ENCODE peak calls at places on chromosomes 7 and 10, in six cellular contexts. One of them, this sample, is unnamed.

GRCh38 chr7:25669954-25670841 is 441.9 kb upstream of the NPVF start:
- ATAC-seq in upper lobe of left lung: peak; percentile 82
- ATAC-seq in K562: no peak
- ATAC-seq in HepG2: no peak
- ATAC-seq in GM12878: no peak
- ATAC-seq in A549: no peak
- ATAC-seq in this sample: peak; percentile 89

GRCh38 chr10:60334991-60335390 is 54.7 kb downstream of the ANK3 start:
- ATAC-seq in A549: no peak
- ATAC-seq in GM12878: no peak
- ATAC-seq in upper lobe of left lung: no peak
- ATAC-seq in HepG2: no peak
- ATAC-seq in K562: no peak
- ATAC-seq in this sample: no peak

GRCh38 chr7:27520828-27521790 is 141.6 kb downstream of the HIBADH start:
- ATAC-seq in upper lobe of left lung: peak; percentile 46
- ATAC-seq in A549: no peak
- ATAC-seq in GM12878: no peak
- ATAC-seq in HepG2: no peak
- ATAC-seq in K562: no peak
- ATAC-seq in this sample: no peak

GRCh38 chr10:62080905-62081304 is 179.4 kb downstream of the ARID5B start:
- ATAC-seq in A549: no peak
- ATAC-seq in GM12878: no peak
- ATAC-seq in HepG2: no peak
- ATAC-seq in K562: no peak
- ATAC-seq in upper lobe of left lung: no peak
- ATAC-seq in this sample: no peak

GRCh38 chr7:45082031-45082830 is 6.5 kb downstream of the NACAD start:
- ATAC-seq in K562: no peak
- ATAC-seq in GM12878: no peak
- ATAC-seq in upper lobe of left lung: peak; percentile 32
- ATAC-seq in HepG2: no peak
- ATAC-seq in A549: peak; percentile 2
- ATAC-seq in this sample: peak; percentile 24

GRCh38 chr7:96527133-96527827 is 182.4 kb downstream of the SEM1 start:
- ATAC-seq in K562: no peak
- ATAC-seq in upper lobe of left lung: no peak
- ATAC-seq in HepG2: no peak
- ATAC-seq in A549: no peak
- ATAC-seq in GM12878: no peak
- ATAC-seq in this sample: no peak

GRCh38 chr7:73879977-73880681 is 19.2 kb downstream of the TMEM270 start:
- ATAC-seq in K562: peak; percentile 50
- ATAC-seq in A549: peak; percentile 17
- ATAC-seq in upper lobe of left lung: peak; percentile 50
- ATAC-seq in GM12878: no peak
- ATAC-seq in HepG2: peak; percentile 95
- ATAC-seq in this sample: peak; percentile 86

GRCh38 chr10:103793920-103794883 is 61.2 kb downstream of the SH3PXD2A start:
- ATAC-seq in upper lobe of left lung: peak; percentile 67
- ATAC-seq in A549: peak; percentile 91
- ATAC-seq in K562: no peak
- ATAC-seq in GM12878: no peak
- ATAC-seq in HepG2: peak; percentile 97
- ATAC-seq in this sample: peak; percentile 86

GRCh38 chr7:144508702-144509101 is 105.2 kb upstream of the NOBOX start:
- ATAC-seq in upper lobe of left lung: no peak
- ATAC-seq in A549: no peak
- ATAC-seq in HepG2: no peak
- ATAC-seq in K562: no peak
- ATAC-seq in GM12878: peak; percentile 97
- ATAC-seq in this sample: no peak

GRCh38 chr7:106625678-106626301 is 35.2 kb downstream of the CCDC71L start:
- ATAC-seq in A549: no peak
- ATAC-seq in upper lobe of left lung: no peak
- ATAC-seq in HepG2: no peak
- ATAC-seq in K562: peak; percentile 76
- ATAC-seq in GM12878: no peak
- ATAC-seq in this sample: peak; percentile 51

GRCh38 chr10:112565434-112566053 is 118.5 kb downstream of the VTI1A start:
- ATAC-seq in upper lobe of left lung: peak; percentile 73
- ATAC-seq in K562: peak; percentile 84
- ATAC-seq in GM12878: peak; percentile 64
- ATAC-seq in HepG2: peak; percentile 41
- ATAC-seq in A549: peak; percentile 71
- ATAC-seq in this sample: no peak

GRCh38 chr7:151647006-151647405 is 127.3 kb upstream of the RHEB start:
- ATAC-seq in HepG2: no peak
- ATAC-seq in upper lobe of left lung: no peak
- ATAC-seq in K562: no peak
- ATAC-seq in GM12878: no peak
- ATAC-seq in A549: no peak
- ATAC-seq in this sample: no peak

GRCh38 chr10:30028452-30029045 is 30.8 kb downstream of the JCAD start:
- ATAC-seq in A549: no peak
- ATAC-seq in K562: no peak
- ATAC-seq in GM12878: no peak
- ATAC-seq in HepG2: no peak
- ATAC-seq in upper lobe of left lung: no peak
- ATAC-seq in this sample: peak; percentile 10

DNA sequence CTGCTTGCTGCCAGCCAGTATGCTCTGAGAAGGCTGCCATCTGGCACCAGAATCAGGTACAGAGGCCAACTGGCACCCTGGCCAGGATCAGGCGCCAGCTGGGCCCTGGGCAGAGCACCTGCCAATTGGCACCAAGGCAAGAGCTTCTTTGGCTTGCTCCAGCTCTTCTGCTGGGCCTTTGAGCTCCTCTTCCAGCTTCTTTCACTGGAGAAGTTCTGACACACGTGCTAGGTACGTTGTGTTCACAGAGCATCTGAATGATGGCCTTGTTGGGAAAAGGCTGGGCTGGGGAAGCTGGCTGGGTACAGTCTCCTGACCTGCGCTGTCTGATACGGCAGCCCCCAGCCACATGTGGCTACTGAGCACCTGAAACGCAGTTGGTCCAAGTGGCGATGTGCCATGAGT is 31.7 kb upstream of the OPALIN start:
- ATAC-seq in GM12878: no peak
- ATAC-seq in upper lobe of left lung: no peak
- ATAC-seq in HepG2: no peak
- ATAC-seq in A549: no peak
- ATAC-seq in K562: no peak
- ATAC-seq in this sample: peak; percentile 89
- TF ChIP-seq EP300 in GM12878: no peak
- TF ChIP-seq EP300 in upper lobe of left lung: no peak
- TF ChIP-seq EP300 in HepG2: no peak
- TF ChIP-seq EP300 in A549: no peak
- TF ChIP-seq EP300 in K562: no peak
- TF ChIP-seq EP300 in this sample: no peak

GRCh38 chr10:49361178-49361554 is 34.7 kb downstream of the DRGX start:
- ATAC-seq in GM12878: no peak
- ATAC-seq in upper lobe of left lung: no peak
- ATAC-seq in A549: no peak
- ATAC-seq in HepG2: no peak
- ATAC-seq in K562: no peak
- ATAC-seq in this sample: no peak

GRCh38 chr10:49361735-49362568 is 33.9 kb downstream of the DRGX start:
- ATAC-seq in upper lobe of left lung: no peak
- ATAC-seq in GM12878: no peak
- ATAC-seq in HepG2: no peak
- ATAC-seq in A549: no peak
- ATAC-seq in K562: peak; percentile 54
- ATAC-seq in this sample: no peak

GRCh38 chr10:49357895-49358294 is 38.0 kb downstream of the DRGX start:
- ATAC-seq in GM12878: no peak
- ATAC-seq in upper lobe of left lung: no peak
- ATAC-seq in HepG2: no peak
- ATAC-seq in K562: no peak
- ATAC-seq in A549: no peak
- ATAC-seq in this sample: no peak

GRCh38 chr10:49360271-49361177 is 35.4 kb downstream of the DRGX start:
- ATAC-seq in upper lobe of left lung: peak; percentile 14
- ATAC-seq in GM12878: no peak
- ATAC-seq in K562: peak; percentile 9
- ATAC-seq in HepG2: peak; percentile 32
- ATAC-seq in A549: no peak
- ATAC-seq in this sample: peak; percentile 25

GRCh38 chr10:49359349-49360231 is 36.3 kb downstream of the DRGX start:
- ATAC-seq in GM12878: no peak
- ATAC-seq in A549: no peak
- ATAC-seq in HepG2: peak; percentile 26
- ATAC-seq in K562: peak; percentile 15
- ATAC-seq in upper lobe of left lung: no peak
- ATAC-seq in this sample: peak; percentile 13
- TF ChIP-seq EP300 in GM12878: no peak
- TF ChIP-seq EP300 in A549: no peak
- TF ChIP-seq EP300 in HepG2: no peak
- TF ChIP-seq EP300 in K562: no peak
- TF ChIP-seq EP300 in upper lobe of left lung: no peak
- TF ChIP-seq EP300 in this sample: no peak

GRCh38 chr7:94657771-94658693 is 2.1 kb upstream of the SGCE start:
- ATAC-seq in GM12878: peak; percentile 88
- ATAC-seq in HepG2: peak; percentile 89
- ATAC-seq in A549: peak; percentile 79
- ATAC-seq in upper lobe of left lung: peak; percentile 89
- ATAC-seq in K562: peak; percentile 97
- ATAC-seq in this sample: peak; percentile 93

GRCh38 chr7:94655884-94656657 is at the start of gene SGCE:
- ATAC-seq in A549: peak; percentile 64
- ATAC-seq in HepG2: peak; percentile 44
- ATAC-seq in GM12878: peak; percentile 44
- ATAC-seq in upper lobe of left lung: peak; percentile 86
- ATAC-seq in K562: no peak
- ATAC-seq in this sample: peak; percentile 64

GRCh38 chr7:94655562-94655883 is 410 bp downstream of the SGCE start:
- ATAC-seq in GM12878: no peak
- ATAC-seq in HepG2: no peak
- ATAC-seq in upper lobe of left lung: peak; percentile 20
- ATAC-seq in A549: no peak
- ATAC-seq in K562: no peak
- ATAC-seq in this sample: no peak

GRCh38 chr7:94656925-94657731 is 1.2 kb upstream of the SGCE start:
- ATAC-seq in K562: no peak
- ATAC-seq in A549: no peak
- ATAC-seq in HepG2: no peak
- ATAC-seq in GM12878: peak; percentile 3
- ATAC-seq in upper lobe of left lung: no peak
- ATAC-seq in this sample: no peak

DNA sequence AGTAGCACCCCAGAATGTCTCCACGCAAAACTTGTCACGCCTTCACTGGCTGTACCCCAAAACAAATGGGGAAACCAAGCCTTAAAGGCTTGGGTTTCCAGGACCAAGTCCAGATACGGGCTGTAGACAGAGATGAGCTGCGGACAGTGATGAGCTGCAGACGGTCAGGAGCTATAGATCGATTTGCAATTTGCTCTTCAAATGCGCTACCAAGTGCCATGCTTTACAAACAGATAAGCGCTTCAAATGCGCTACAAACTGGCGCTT is 658 bp upstream of the SGCE start:
- ATAC-seq in A549: no peak
- ATAC-seq in HepG2: no peak
- ATAC-seq in K562: no peak
- ATAC-seq in GM12878: no peak
- ATAC-seq in upper lobe of left lung: no peak
- ATAC-seq in this sample: no peak
- TF ChIP-seq EP300 in A549: no peak
- TF ChIP-seq EP300 in HepG2: no peak
- TF ChIP-seq EP300 in K562: no peak
- TF ChIP-seq EP300 in GM12878: no peak
- TF ChIP-seq EP300 in upper lobe of left lung: no peak
- TF ChIP-seq EP300 in this sample: no peak

GRCh38 chr7:1536768-1537630 is 6.5 kb downstream of the MAFK start:
- ATAC-seq in GM12878: no peak
- ATAC-seq in A549: peak; percentile 49
- ATAC-seq in HepG2: peak; percentile 85
- ATAC-seq in K562: peak; percentile 67
- ATAC-seq in upper lobe of left lung: peak; percentile 81
- ATAC-seq in this sample: peak; percentile 89
- TF ChIP-seq EP300 in GM12878: no peak
- TF ChIP-seq EP300 in A549: peak; percentile 98
- TF ChIP-seq EP300 in HepG2: no peak
- TF ChIP-seq EP300 in K562: no peak
- TF ChIP-seq EP300 in upper lobe of left lung: peak; percentile 84
- TF ChIP-seq EP300 in this sample: peak; percentile 77